ENCODE peak calls at places on chromosomes 3 and 15, in eight cellular contexts. B is GM12891, W is skeletal muscle cell, L is GM04504, J is GM06990, Z is A549, T is stromal cell of bone marrow, G is hepatocyte. P is an unnamed sample.

GRCh38 chr3:5185093-5185673 is 2.3 kb upstream of the EDEM1 start:
- DNase-seq in T (no peak), J (no peak), W (no peak), B (no peak), L (no peak), G (no peak), Z (no peak), P (no peak)

GRCh38 chr3:161545823-161546222 is 49.2 kb downstream of the OTOL1 start:
- DNase-seq in Z (no peak), T (no peak), L (no peak), W (no peak), B (no peak), J (no peak), G (no peak), P (no peak)

GRCh38 chr15:37981781-37982180 is 47.3 kb downstream of the TMCO5A start:
- DNase-seq in J (no peak), T (peak), B (no peak), L (no peak), W (peak), Z (peak), G (peak), P (no peak)

GRCh38 chr3:192727032-192727847 is at the start of gene FGF12:
- DNase-seq in J (peak), B (no peak), Z (peak), L (peak), T (peak), W (no peak), G (peak), P (peak)

GRCh38 chr15:70505971-70506887 is 257.1 kb downstream of the UACA start:
- DNase-seq in W (no peak), J (no peak), B (no peak), Z (no peak), G (no peak), L (no peak), T (no peak), P (no peak)

GRCh38 chr15:85592148-85592547 is 202.6 kb downstream of the KLHL25 start:
- DNase-seq in J (no peak), L (peak), B (no peak), Z (peak), G (no peak), W (peak), T (peak), P (no peak)

GRCh38 chr3:74479915-74480314 is 134.5 kb downstream of the CNTN3 start:
- DNase-seq in Z (no peak), L (no peak), W (no peak), T (no peak), B (no peak), J (no peak), G (no peak), P (no peak)

GRCh38 chr15:32979710-32980109 is 214.8 kb downstream of the FMN1 start:
- DNase-seq in W (peak), T (peak), Z (no peak), L (peak), B (no peak), J (no peak), G (no peak), P (no peak)

GRCh38 chr3:128009952-128010846 is 42.0 kb upstream of the SEC61A1 start:
- DNase-seq in L (peak), T (peak), J (no peak), B (no peak), Z (peak), W (peak), G (no peak), P (no peak)

GRCh38 chr15:80152896-80153876 is at the start of gene FAH:
- DNase-seq in T (no peak), G (no peak), B (no peak), L (peak), W (no peak), J (peak), Z (no peak), P (peak)

GRCh38 chr15:43775411-43775965 is 1.3 kb downstream of the ELL3 start:
- DNase-seq in J (no peak), L (no peak), W (no peak), B (no peak), Z (peak), G (peak), T (no peak), P (no peak)

GRCh38 chr3:11379238-11379823 is 107.1 kb downstream of the ATG7 start:
- DNase-seq in W (no peak), G (peak), J (no peak), T (peak), B (no peak), L (peak), Z (peak), P (peak)

GRCh38 chr3:129486057-129487035 is 42.1 kb upstream of the RHO start:
- DNase-seq in W (peak), B (no peak), G (no peak), T (peak), Z (no peak), L (peak), J (peak), P (no peak)

GRCh38 chr15:52290329-52290728 is 5.3 kb downstream of the MYO5C start:
- DNase-seq in L (no peak), T (no peak), Z (no peak), W (no peak), B (peak), G (no peak), J (no peak), P (no peak)

GRCh38 chr15:74454764-74455500 is 6.0 kb downstream of the UBL7 start:
- DNase-seq in G (no peak), W (no peak), B (no peak), L (no peak), T (no peak), J (no peak), Z (no peak), P (no peak)

GRCh38 chr3:194990454-194991337 is 280.3 kb downstream of the XXYLT1 start:
- DNase-seq in Z (no peak), J (no peak), W (no peak), L (no peak), G (no peak), T (no peak), B (no peak), P (no peak)

GRCh38 chr15:64635486-64635815 is 139.9 kb downstream of the RBPMS2 start:
- DNase-seq in W (peak), B (no peak), Z (peak), J (no peak), L (peak), G (peak), T (peak), P (no peak)

GRCh38 chr3:129793947-129794318 is 99.6 kb downstream of the TMCC1 start:
- DNase-seq in G (peak), W (no peak), T (no peak), Z (no peak), L (no peak), J (no peak), B (no peak), P (no peak)

GRCh38 chr3:139128803-139129202 is 84.1 kb upstream of the PRR23C start:
- DNase-seq in G (no peak), B (no peak), J (no peak), Z (no peak), L (no peak), W (no peak), T (no peak), P (no peak)

GRCh38 chr15:60651734-60652141 is 172.8 kb upstream of the ICE2 start:
- DNase-seq in G (no peak), W (no peak), B (no peak), L (no peak), J (peak), T (no peak), Z (no peak), P (no peak)

P was measured in HuH-7.